ENCODE peak calls at places on chromosomes 2 and 18, in seven cellular contexts. One of them, this sample, is unnamed.

GRCh38 chr2:200221055-200221692 is 85.3 kb upstream of the SPATS2L start:
- DNase-seq in right lobe of liver: no peak
- DNase-seq in WERI-Rb-1: no peak
- DNase-seq in hepatocyte: peak; percentile 69
- DNase-seq in bronchial epithelial cell: no peak
- DNase-seq in HCT116: no peak
- DNase-seq in tibial nerve: no peak
- DNase-seq in this sample: no peak

GRCh38 chr2:136008205-136008865 is 22.9 kb upstream of the DARS1 start:
- DNase-seq in right lobe of liver: peak; percentile 54
- DNase-seq in WERI-Rb-1: no peak
- DNase-seq in hepatocyte: no peak
- DNase-seq in bronchial epithelial cell: no peak
- DNase-seq in HCT116: no peak
- DNase-seq in tibial nerve: no peak
- DNase-seq in this sample: no peak

GRCh38 chr18:76697441-76697901 is 124.9 kb upstream of the ZNF236 start:
- DNase-seq in right lobe of liver: no peak
- DNase-seq in WERI-Rb-1: no peak
- DNase-seq in hepatocyte: peak; percentile 42
- DNase-seq in bronchial epithelial cell: peak; percentile 33
- DNase-seq in HCT116: no peak
- DNase-seq in tibial nerve: no peak
- DNase-seq in this sample: no peak

GRCh38 chr2:202494300-202494699 is 118.2 kb downstream of the BMPR2 start:
- DNase-seq in right lobe of liver: peak; percentile 38
- DNase-seq in WERI-Rb-1: no peak
- DNase-seq in hepatocyte: peak; percentile 82
- DNase-seq in bronchial epithelial cell: peak; percentile 37
- DNase-seq in HCT116: no peak
- DNase-seq in tibial nerve: no peak
- DNase-seq in this sample: no peak

GRCh38 chr18:45764000-45764686 is 40.2 kb downstream of the SLC14A1 start:
- DNase-seq in right lobe of liver: no peak
- DNase-seq in WERI-Rb-1: no peak
- DNase-seq in hepatocyte: no peak
- DNase-seq in bronchial epithelial cell: peak; percentile 65
- DNase-seq in HCT116: no peak
- DNase-seq in tibial nerve: no peak
- DNase-seq in this sample: no peak

GRCh38 chr2:212873256-212873655 is 278.2 kb downstream of the IKZF2 start:
- DNase-seq in right lobe of liver: no peak
- DNase-seq in WERI-Rb-1: no peak
- DNase-seq in hepatocyte: no peak
- DNase-seq in bronchial epithelial cell: peak; percentile 80
- DNase-seq in HCT116: no peak
- DNase-seq in tibial nerve: no peak
- DNase-seq in this sample: no peak

GRCh38 chr18:53843113-53843512 is 381.4 kb downstream of the MBD2 start:
- DNase-seq in right lobe of liver: no peak
- DNase-seq in WERI-Rb-1: no peak
- DNase-seq in hepatocyte: no peak
- DNase-seq in bronchial epithelial cell: peak; percentile 6
- DNase-seq in HCT116: no peak
- DNase-seq in tibial nerve: no peak
- DNase-seq in this sample: no peak

GRCh38 chr2:217150236-217150635 is 290.4 kb upstream of the TNP1 start:
- DNase-seq in right lobe of liver: no peak
- DNase-seq in WERI-Rb-1: no peak
- DNase-seq in hepatocyte: no peak
- DNase-seq in bronchial epithelial cell: no peak
- DNase-seq in HCT116: no peak
- DNase-seq in tibial nerve: no peak
- DNase-seq in this sample: no peak

GRCh38 chr2:150167711-150168110 is 319.8 kb downstream of the RND3 start:
- DNase-seq in right lobe of liver: no peak
- DNase-seq in WERI-Rb-1: no peak
- DNase-seq in hepatocyte: peak; percentile 11
- DNase-seq in bronchial epithelial cell: peak; percentile 79
- DNase-seq in HCT116: no peak
- DNase-seq in tibial nerve: no peak
- DNase-seq in this sample: peak; percentile 25

GRCh38 chr2:190789074-190790004 is 91.3 kb upstream of the GLS start:
- DNase-seq in right lobe of liver: no peak
- DNase-seq in WERI-Rb-1: peak; percentile 9
- DNase-seq in hepatocyte: no peak
- DNase-seq in bronchial epithelial cell: no peak
- DNase-seq in HCT116: no peak
- DNase-seq in tibial nerve: no peak
- DNase-seq in this sample: peak; percentile 75

GRCh38 chr2:11915650-11916049 is 169.2 kb downstream of the LPIN1 start:
- DNase-seq in right lobe of liver: no peak
- DNase-seq in WERI-Rb-1: no peak
- DNase-seq in hepatocyte: no peak
- DNase-seq in bronchial epithelial cell: no peak
- DNase-seq in HCT116: no peak
- DNase-seq in tibial nerve: no peak
- DNase-seq in this sample: no peak

GRCh38 chr2:68877079-68877772 is 6.0 kb upstream of the BMP10 start:
- DNase-seq in right lobe of liver: no peak
- DNase-seq in WERI-Rb-1: no peak
- DNase-seq in hepatocyte: no peak
- DNase-seq in bronchial epithelial cell: no peak
- DNase-seq in HCT116: no peak
- DNase-seq in tibial nerve: no peak
- DNase-seq in this sample: no peak

GRCh38 chr2:68878753-68879152 is 7.6 kb upstream of the BMP10 start:
- DNase-seq in right lobe of liver: no peak
- DNase-seq in WERI-Rb-1: no peak
- DNase-seq in hepatocyte: no peak
- DNase-seq in bronchial epithelial cell: peak; percentile 12
- DNase-seq in HCT116: no peak
- DNase-seq in tibial nerve: no peak
- DNase-seq in this sample: no peak

GRCh38 chr2:68880213-68880612 is 9.0 kb upstream of the BMP10 start:
- DNase-seq in right lobe of liver: no peak
- DNase-seq in WERI-Rb-1: no peak
- DNase-seq in hepatocyte: no peak
- DNase-seq in bronchial epithelial cell: no peak
- DNase-seq in HCT116: no peak
- DNase-seq in tibial nerve: no peak
- DNase-seq in this sample: no peak

GRCh38 chr2:68878071-68878711 is 7.0 kb upstream of the BMP10 start:
- DNase-seq in right lobe of liver: no peak
- DNase-seq in WERI-Rb-1: no peak
- DNase-seq in hepatocyte: no peak
- DNase-seq in bronchial epithelial cell: no peak
- DNase-seq in HCT116: no peak
- DNase-seq in tibial nerve: no peak
- DNase-seq in this sample: no peak

GRCh38 chr2:68879296-68879695 is 8.1 kb upstream of the BMP10 start:
- DNase-seq in right lobe of liver: no peak
- DNase-seq in WERI-Rb-1: no peak
- DNase-seq in hepatocyte: no peak
- DNase-seq in bronchial epithelial cell: no peak
- DNase-seq in HCT116: no peak
- DNase-seq in tibial nerve: no peak
- DNase-seq in this sample: no peak
- H3K27me3 ChIP-seq in right lobe of liver: no peaks in the 10 kb centered on the region
- H3K27me3 ChIP-seq in WERI-Rb-1: peaks cover 66% of the 10 kb centered on the region
- H3K27me3 ChIP-seq in hepatocyte: no peaks in the 10 kb centered on the region
- H3K27me3 ChIP-seq in bronchial epithelial cell: peaks cover 9% of the 10 kb centered on the region
- H3K27me3 ChIP-seq in HCT116: peaks cover 26% of the 10 kb centered on the region
- H3K27me3 ChIP-seq in tibial nerve: no peaks in the 10 kb centered on the region
- H3K27me3 ChIP-seq in this sample: no peaks in the 10 kb centered on the region

GRCh38 chr2:6922201-6922656 is 5.0 kb downstream of the RNF144A start:
- DNase-seq in right lobe of liver: no peak
- DNase-seq in WERI-Rb-1: no peak
- DNase-seq in hepatocyte: peak; percentile 54
- DNase-seq in bronchial epithelial cell: peak; percentile 4
- DNase-seq in HCT116: no peak
- DNase-seq in tibial nerve: no peak
- DNase-seq in this sample: no peak
- TF ChIP-seq CTCF in right lobe of liver: no peak
- TF ChIP-seq CTCF in WERI-Rb-1: peak; percentile 42
- TF ChIP-seq CTCF in hepatocyte: no peak
- TF ChIP-seq CTCF in bronchial epithelial cell: no peak
- TF ChIP-seq CTCF in HCT116: no peak
- TF ChIP-seq CTCF in tibial nerve: no peak
- TF ChIP-seq CTCF in this sample: peak; percentile 30

DNA sequence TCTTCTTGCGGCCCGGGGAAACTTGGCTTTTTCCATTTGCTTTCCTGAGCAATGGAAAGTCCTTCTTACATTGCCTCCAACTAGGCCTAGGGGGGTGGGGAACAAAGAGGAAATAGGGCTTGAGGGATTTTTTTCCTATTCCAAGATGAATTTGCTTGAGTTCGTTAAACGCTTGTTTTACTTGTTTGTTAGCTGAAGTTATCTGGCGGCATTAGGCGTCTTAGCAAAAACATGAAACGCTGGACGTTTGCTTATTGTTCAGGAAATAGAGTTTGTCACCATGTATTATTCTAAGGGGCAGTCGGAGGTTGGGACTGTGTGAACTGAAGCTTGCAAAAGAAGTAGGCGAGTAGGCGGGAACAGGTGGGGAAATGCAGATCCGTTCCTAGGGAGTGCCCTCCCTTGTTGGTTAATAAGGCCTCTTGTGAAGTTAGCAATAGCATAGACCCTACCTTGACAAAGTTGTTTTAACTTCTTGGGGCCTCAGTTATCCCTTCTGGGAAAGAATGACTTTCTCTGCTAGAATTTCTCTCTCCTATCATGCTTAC is 1.9 kb downstream of the CABLES1 start:
- DNase-seq in right lobe of liver: no peak
- DNase-seq in WERI-Rb-1: no peak
- DNase-seq in hepatocyte: no peak
- DNase-seq in bronchial epithelial cell: no peak
- DNase-seq in HCT116: no peak
- DNase-seq in tibial nerve: no peak
- DNase-seq in this sample: no peak
- H3K27me3 ChIP-seq in right lobe of liver: no peaks in the 10 kb centered on the region
- H3K27me3 ChIP-seq in WERI-Rb-1: peaks cover 8% of the 10 kb centered on the region
- H3K27me3 ChIP-seq in hepatocyte: no peaks in the 10 kb centered on the region
- H3K27me3 ChIP-seq in bronchial epithelial cell: peaks cover 16% of the 10 kb centered on the region
- H3K27me3 ChIP-seq in HCT116: no peaks in the 10 kb centered on the region
- H3K27me3 ChIP-seq in tibial nerve: no peaks in the 10 kb centered on the region
- H3K27me3 ChIP-seq in this sample: no peaks in the 10 kb centered on the region

DNA sequence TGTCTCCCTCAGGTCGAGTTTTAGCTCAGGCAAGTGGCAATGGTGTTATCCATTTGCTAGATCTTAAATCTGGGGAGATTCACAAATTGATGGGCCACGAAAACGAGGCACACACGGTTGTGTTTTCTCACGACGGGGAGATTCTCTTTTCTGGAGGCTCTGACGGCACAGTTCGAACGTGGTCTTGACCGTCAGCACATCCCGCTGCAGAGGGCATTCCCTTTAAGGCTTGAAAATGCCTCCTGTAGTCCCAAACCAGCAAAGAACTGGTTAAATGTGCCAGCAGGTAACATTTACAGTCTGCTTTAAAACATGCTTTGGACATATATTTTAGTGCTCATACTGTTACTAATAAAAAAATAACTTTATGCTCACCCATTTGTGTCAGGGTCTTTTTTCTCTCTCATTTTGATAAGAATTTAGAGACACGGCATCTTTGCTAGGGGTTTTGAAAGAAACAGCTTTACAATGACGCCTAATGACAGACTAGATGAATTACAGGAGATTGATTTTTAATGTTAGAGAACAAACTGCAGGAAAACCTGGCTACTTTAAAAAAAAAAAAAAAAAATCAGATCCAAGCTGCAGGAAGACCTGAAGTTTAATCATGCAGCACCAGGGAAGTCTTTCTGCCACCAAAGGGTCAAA is 602 bp upstream of the VWC2L start:
- DNase-seq in right lobe of liver: no peak
- DNase-seq in WERI-Rb-1: no peak
- DNase-seq in hepatocyte: no peak
- DNase-seq in bronchial epithelial cell: peak; percentile 26
- DNase-seq in HCT116: no peak
- DNase-seq in tibial nerve: no peak
- DNase-seq in this sample: no peak
- TF ChIP-seq CTCF in right lobe of liver: no peak
- TF ChIP-seq CTCF in WERI-Rb-1: no peak
- TF ChIP-seq CTCF in hepatocyte: no peak
- TF ChIP-seq CTCF in bronchial epithelial cell: no peak
- TF ChIP-seq CTCF in HCT116: no peak
- TF ChIP-seq CTCF in tibial nerve: no peak
- TF ChIP-seq CTCF in this sample: no peak

GRCh38 chr2:10885479-10885863 is 26.3 kb upstream of the KCNF1 start:
- DNase-seq in right lobe of liver: no peak
- DNase-seq in WERI-Rb-1: no peak
- DNase-seq in hepatocyte: no peak
- DNase-seq in bronchial epithelial cell: no peak
- DNase-seq in HCT116: no peak
- DNase-seq in tibial nerve: no peak
- DNase-seq in this sample: no peak
- H3K27me3 ChIP-seq in right lobe of liver: no peaks in the 10 kb centered on the region
- H3K27me3 ChIP-seq in WERI-Rb-1: no peaks in the 10 kb centered on the region
- H3K27me3 ChIP-seq in hepatocyte: no peaks in the 10 kb centered on the region
- H3K27me3 ChIP-seq in bronchial epithelial cell: no peaks in the 10 kb centered on the region
- H3K27me3 ChIP-seq in HCT116: no peaks in the 10 kb centered on the region
- H3K27me3 ChIP-seq in tibial nerve: no peaks in the 10 kb centered on the region
- H3K27me3 ChIP-seq in this sample: peaks cover 9% of the 10 kb centered on the region

GRCh38 chr2:152099655-152100050 is 809 bp upstream of the CACNB4 start:
- DNase-seq in right lobe of liver: no peak
- DNase-seq in WERI-Rb-1: no peak
- DNase-seq in hepatocyte: no peak
- DNase-seq in bronchial epithelial cell: no peak
- DNase-seq in HCT116: no peak
- DNase-seq in tibial nerve: no peak
- DNase-seq in this sample: no peak

GRCh38 chr2:152098798-152099654 is at the start of gene CACNB4:
- DNase-seq in right lobe of liver: peak; percentile 29
- DNase-seq in WERI-Rb-1: peak; percentile 27
- DNase-seq in hepatocyte: peak; percentile 39
- DNase-seq in bronchial epithelial cell: no peak
- DNase-seq in HCT116: no peak
- DNase-seq in tibial nerve: no peak
- DNase-seq in this sample: no peak

GRCh38 chr2:152098033-152098797 is 629 bp downstream of the CACNB4 start:
- DNase-seq in right lobe of liver: peak; percentile 39
- DNase-seq in WERI-Rb-1: no peak
- DNase-seq in hepatocyte: peak; percentile 51
- DNase-seq in bronchial epithelial cell: no peak
- DNase-seq in HCT116: no peak
- DNase-seq in tibial nerve: no peak
- DNase-seq in this sample: no peak

GRCh38 chr2:152094014-152094413 is 4.8 kb downstream of the CACNB4 start:
- DNase-seq in right lobe of liver: no peak
- DNase-seq in WERI-Rb-1: no peak
- DNase-seq in hepatocyte: no peak
- DNase-seq in bronchial epithelial cell: no peak
- DNase-seq in HCT116: no peak
- DNase-seq in tibial nerve: no peak
- DNase-seq in this sample: no peak

GRCh38 chr2:152097291-152098032 is 1.4 kb downstream of the CACNB4 start:
- DNase-seq in right lobe of liver: no peak
- DNase-seq in WERI-Rb-1: no peak
- DNase-seq in hepatocyte: peak; percentile 23
- DNase-seq in bronchial epithelial cell: peak; percentile 68
- DNase-seq in HCT116: peak; percentile 13
- DNase-seq in tibial nerve: no peak
- DNase-seq in this sample: no peak
- TF ChIP-seq CTCF in right lobe of liver: no peak
- TF ChIP-seq CTCF in WERI-Rb-1: no peak
- TF ChIP-seq CTCF in hepatocyte: no peak
- TF ChIP-seq CTCF in bronchial epithelial cell: no peak
- TF ChIP-seq CTCF in HCT116: no peak
- TF ChIP-seq CTCF in tibial nerve: no peak
- TF ChIP-seq CTCF in this sample: no peak

GRCh38 chr2:44931177-44931795 is 10.2 kb upstream of the SIX3 start:
- DNase-seq in right lobe of liver: no peak
- DNase-seq in WERI-Rb-1: no peak
- DNase-seq in hepatocyte: no peak
- DNase-seq in bronchial epithelial cell: no peak
- DNase-seq in HCT116: no peak
- DNase-seq in tibial nerve: no peak
- DNase-seq in this sample: no peak
- H3K27me3 ChIP-seq in right lobe of liver: peaks cover 15% of the 10 kb centered on the region
- H3K27me3 ChIP-seq in WERI-Rb-1: no peaks in the 10 kb centered on the region
- H3K27me3 ChIP-seq in hepatocyte: peaks cover 99% of the 10 kb centered on the region
- H3K27me3 ChIP-seq in bronchial epithelial cell: peaks cover 70% of the 10 kb centered on the region
- H3K27me3 ChIP-seq in HCT116: peaks cover under 1% of the 10 kb centered on the region
- H3K27me3 ChIP-seq in tibial nerve: no peaks in the 10 kb centered on the region
- H3K27me3 ChIP-seq in this sample: peaks cover 88% of the 10 kb centered on the region